ENCODE peak calls at places on chromosome 5, in six cellular contexts. One of them, this sample, is unnamed.

GRCh38 chr5:133106343-133106742 is 54.5 kb downstream of the HSPA4 start:
- DNase-seq in PC-3: no peak
- DNase-seq in left ventricle myocardium inferior: no peak
- DNase-seq in right atrium auricular region: no peak
- DNase-seq in psoas muscle: no peak
- DNase-seq in HepG2: no peak
- DNase-seq in this sample: no peak

GRCh38 chr5:139133237-139133636 is 64.9 kb downstream of the SIL1 start:
- DNase-seq in left ventricle myocardium inferior: no peak
- DNase-seq in HepG2: no peak
- DNase-seq in psoas muscle: no peak
- DNase-seq in PC-3: no peak
- DNase-seq in right atrium auricular region: no peak
- DNase-seq in this sample: no peak

GRCh38 chr5:143541943-143542797 is 138.7 kb upstream of the NR3C1 start:
- DNase-seq in PC-3: no peak
- DNase-seq in psoas muscle: no peak
- DNase-seq in right atrium auricular region: no peak
- DNase-seq in HepG2: no peak
- DNase-seq in left ventricle myocardium inferior: no peak
- DNase-seq in this sample: no peak

GRCh38 chr5:7897014-7897600 is 28.2 kb downstream of the MTRR start:
- DNase-seq in left ventricle myocardium inferior: no peak
- DNase-seq in HepG2: peak; percentile 21
- DNase-seq in PC-3: peak; percentile 73
- DNase-seq in right atrium auricular region: no peak
- DNase-seq in psoas muscle: no peak
- DNase-seq in this sample: peak; percentile 57

GRCh38 chr5:38069360-38069759 is 189.0 kb upstream of the EGFLAM start:
- DNase-seq in PC-3: no peak
- DNase-seq in psoas muscle: no peak
- DNase-seq in left ventricle myocardium inferior: no peak
- DNase-seq in HepG2: peak; percentile 75
- DNase-seq in right atrium auricular region: no peak
- DNase-seq in this sample: peak; percentile 20

GRCh38 chr5:142301487-142302035 is 23.3 kb downstream of the SPRY4 start:
- DNase-seq in psoas muscle: no peak
- DNase-seq in PC-3: no peak
- DNase-seq in left ventricle myocardium inferior: no peak
- DNase-seq in right atrium auricular region: no peak
- DNase-seq in HepG2: no peak
- DNase-seq in this sample: no peak

GRCh38 chr5:149358294-149358651 is 427 bp downstream of the PCYOX1L start:
- DNase-seq in psoas muscle: peak; percentile 54
- DNase-seq in right atrium auricular region: no peak
- DNase-seq in HepG2: no peak
- DNase-seq in left ventricle myocardium inferior: peak; percentile 42
- DNase-seq in PC-3: peak; percentile 39
- DNase-seq in this sample: peak; percentile 73

GRCh38 chr5:80346055-80346454 is 26.3 kb downstream of the SPZ1 start:
- DNase-seq in psoas muscle: no peak
- DNase-seq in PC-3: peak; percentile 45
- DNase-seq in left ventricle myocardium inferior: no peak
- DNase-seq in right atrium auricular region: no peak
- DNase-seq in HepG2: peak; percentile 44
- DNase-seq in this sample: peak; percentile 44

GRCh38 chr5:54861212-54861894 is 124.0 kb downstream of the ESM1 start:
- DNase-seq in left ventricle myocardium inferior: no peak
- DNase-seq in PC-3: no peak
- DNase-seq in psoas muscle: no peak
- DNase-seq in right atrium auricular region: no peak
- DNase-seq in HepG2: no peak
- DNase-seq in this sample: no peak

GRCh38 chr5:59893436-59894227 is at the start of gene PDE4D:
- DNase-seq in left ventricle myocardium inferior: peak; percentile 43
- DNase-seq in right atrium auricular region: no peak
- DNase-seq in HepG2: no peak
- DNase-seq in psoas muscle: peak; percentile 43
- DNase-seq in PC-3: peak; percentile 24
- DNase-seq in this sample: peak; percentile 46

GRCh38 chr5:34854459-34855174 is 15.7 kb downstream of the TTC23L start:
- DNase-seq in PC-3: peak; percentile 30
- DNase-seq in psoas muscle: no peak
- DNase-seq in left ventricle myocardium inferior: no peak
- DNase-seq in HepG2: no peak
- DNase-seq in right atrium auricular region: no peak
- DNase-seq in this sample: no peak

GRCh38 chr5:78537821-78538220 is 110.8 kb downstream of the LHFPL2 start:
- DNase-seq in psoas muscle: no peak
- DNase-seq in HepG2: peak; percentile 22
- DNase-seq in right atrium auricular region: no peak
- DNase-seq in PC-3: peak; percentile 65
- DNase-seq in left ventricle myocardium inferior: no peak
- DNase-seq in this sample: peak; percentile 48

GRCh38 chr5:110884005-110884404 is 145.2 kb downstream of the SLC25A46 start:
- DNase-seq in PC-3: peak; percentile 82
- DNase-seq in right atrium auricular region: no peak
- DNase-seq in left ventricle myocardium inferior: no peak
- DNase-seq in psoas muscle: no peak
- DNase-seq in HepG2: no peak
- DNase-seq in this sample: no peak

GRCh38 chr5:97009212-97009898 is 73.5 kb downstream of the LNPEP start:
- DNase-seq in left ventricle myocardium inferior: no peak
- DNase-seq in PC-3: no peak
- DNase-seq in psoas muscle: no peak
- DNase-seq in HepG2: no peak
- DNase-seq in right atrium auricular region: no peak
- DNase-seq in this sample: no peak

GRCh38 chr5:131769337-131769736 is 27.5 kb downstream of the FNIP1 start:
- DNase-seq in left ventricle myocardium inferior: no peak
- DNase-seq in psoas muscle: no peak
- DNase-seq in right atrium auricular region: no peak
- DNase-seq in HepG2: no peak
- DNase-seq in PC-3: no peak
- DNase-seq in this sample: no peak

GRCh38 chr5:111954516-111955337 is 197.7 kb upstream of the NREP start:
- DNase-seq in PC-3: peak; percentile 13
- DNase-seq in left ventricle myocardium inferior: no peak
- DNase-seq in HepG2: no peak
- DNase-seq in right atrium auricular region: no peak
- DNase-seq in psoas muscle: no peak
- DNase-seq in this sample: no peak

GRCh38 chr5:96297290-96297689 is 135.8 kb downstream of the PCSK1 start:
- DNase-seq in left ventricle myocardium inferior: no peak
- DNase-seq in right atrium auricular region: no peak
- DNase-seq in PC-3: no peak
- DNase-seq in HepG2: peak; percentile 40
- DNase-seq in psoas muscle: no peak
- DNase-seq in this sample: peak; percentile 53

GRCh38 chr5:124651663-124652513 is 94.6 kb downstream of the ZNF608 start:
- DNase-seq in right atrium auricular region: peak; percentile 86
- DNase-seq in left ventricle myocardium inferior: peak; percentile 86
- DNase-seq in PC-3: peak; percentile 70
- DNase-seq in HepG2: peak; percentile 52
- DNase-seq in psoas muscle: peak; percentile 81
- DNase-seq in this sample: peak; percentile 93

GRCh38 chr5:7592910-7593309 is 197.0 kb downstream of the ADCY2 start:
- DNase-seq in HepG2: no peak
- DNase-seq in left ventricle myocardium inferior: no peak
- DNase-seq in PC-3: peak; percentile 29
- DNase-seq in psoas muscle: no peak
- DNase-seq in right atrium auricular region: no peak
- DNase-seq in this sample: no peak

GRCh38 chr5:154813736-154814135 is 36.7 kb downstream of the FAXDC2 start:
- DNase-seq in PC-3: no peak
- DNase-seq in left ventricle myocardium inferior: no peak
- DNase-seq in psoas muscle: no peak
- DNase-seq in HepG2: no peak
- DNase-seq in right atrium auricular region: no peak
- DNase-seq in this sample: no peak

GRCh38 chr5:81125959-81126358 is 107.2 kb upstream of the CKMT2 start:
- DNase-seq in left ventricle myocardium inferior: no peak
- DNase-seq in PC-3: no peak
- DNase-seq in psoas muscle: peak; percentile 17
- DNase-seq in right atrium auricular region: no peak
- DNase-seq in HepG2: peak; percentile 2
- DNase-seq in this sample: no peak

GRCh38 chr5:5276471-5276870 is 136.3 kb downstream of the ADAMTS16 start:
- DNase-seq in HepG2: no peak
- DNase-seq in left ventricle myocardium inferior: no peak
- DNase-seq in right atrium auricular region: no peak
- DNase-seq in PC-3: no peak
- DNase-seq in psoas muscle: no peak
- DNase-seq in this sample: peak; percentile 69

GRCh38 chr5:56244676-56245075 is 11.5 kb upstream of the ANKRD55 start:
- DNase-seq in PC-3: no peak
- DNase-seq in right atrium auricular region: no peak
- DNase-seq in HepG2: no peak
- DNase-seq in left ventricle myocardium inferior: no peak
- DNase-seq in psoas muscle: no peak
- DNase-seq in this sample: no peak

DNA sequence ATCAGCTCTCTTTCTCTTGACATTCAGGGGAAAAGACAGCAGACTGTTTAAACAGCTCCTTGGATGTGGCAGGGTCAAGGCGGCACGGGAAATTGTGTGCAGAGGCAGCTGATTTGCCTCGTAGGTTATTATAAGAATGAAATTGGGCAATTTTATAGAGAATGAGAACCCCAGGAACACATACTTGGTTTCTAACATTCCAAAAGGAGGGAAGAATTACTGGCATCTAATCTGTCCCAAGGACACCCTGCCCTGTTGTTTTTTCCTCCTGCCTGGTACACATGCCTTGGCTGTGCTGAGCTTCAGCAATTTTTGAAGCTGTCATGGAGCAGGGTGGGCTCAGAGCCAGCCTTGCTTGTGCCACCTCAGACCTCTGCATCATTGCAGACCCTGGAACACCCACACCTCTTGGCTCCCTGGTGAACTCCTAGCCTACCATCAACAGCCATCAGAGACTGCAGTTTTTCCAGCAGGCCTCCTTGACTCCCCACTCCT is 143.6 kb downstream of the BOD1 start:
- DNase-seq in PC-3: no peak
- DNase-seq in right atrium auricular region: no peak
- DNase-seq in left ventricle myocardium inferior: peak; percentile 41
- DNase-seq in psoas muscle: peak; percentile 37
- DNase-seq in HepG2: no peak
- DNase-seq in this sample: no peak
- H3K4me1 ChIP-seq in PC-3: peaks cover 23% of the 10 kb centered on the region
- H3K4me1 ChIP-seq in right atrium auricular region: no peaks in the 10 kb centered on the region
- H3K4me1 ChIP-seq in left ventricle myocardium inferior: peaks cover 36% of the 10 kb centered on the region
- H3K4me1 ChIP-seq in psoas muscle: peaks cover 30% of the 10 kb centered on the region
- H3K4me1 ChIP-seq in HepG2: peaks cover 28% of the 10 kb centered on the region
- H3K4me1 ChIP-seq in this sample: no peaks in the 10 kb centered on the region

DNA sequence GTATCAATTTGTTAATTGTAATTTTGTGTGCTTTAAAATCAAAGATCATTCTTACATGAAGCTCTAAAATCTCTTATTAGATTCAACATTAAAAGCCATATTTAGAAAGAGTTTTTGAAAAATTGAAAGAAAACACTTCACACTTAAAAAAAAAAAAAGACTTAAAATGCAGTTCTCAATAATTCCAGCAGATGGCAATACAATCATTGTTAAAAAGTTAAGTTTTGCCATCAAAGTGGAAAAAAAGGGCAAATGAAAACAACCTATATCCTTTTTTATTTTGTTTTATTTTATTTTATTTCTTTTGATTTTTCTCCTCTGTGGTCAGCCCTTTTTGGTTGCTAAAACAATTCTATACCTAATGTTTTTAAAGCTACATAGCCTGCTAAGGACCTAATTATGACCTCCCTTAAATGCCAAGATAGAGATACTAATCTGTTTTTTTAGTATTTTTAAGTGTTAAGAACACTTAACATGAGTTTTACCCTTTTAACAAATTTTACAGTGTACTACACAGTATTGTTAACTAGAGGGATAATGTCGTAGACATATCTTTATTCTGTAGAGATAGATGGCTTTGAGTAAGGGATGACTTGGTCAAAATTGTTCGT is 154.2 kb upstream of the DAB2 start:
- DNase-seq in PC-3: peak; percentile 65
- DNase-seq in left ventricle myocardium inferior: no peak
- DNase-seq in right atrium auricular region: no peak
- DNase-seq in psoas muscle: no peak
- DNase-seq in HepG2: no peak
- DNase-seq in this sample: no peak
- TF ChIP-seq CTCF in PC-3: peak; percentile 74
- TF ChIP-seq CTCF in left ventricle myocardium inferior: peak; percentile 78
- TF ChIP-seq CTCF in right atrium auricular region: peak; percentile 62
- TF ChIP-seq CTCF in psoas muscle: peak; percentile 79
- TF ChIP-seq CTCF in HepG2: no peak
- TF ChIP-seq CTCF in this sample: peak; percentile 34

GRCh38 chr5:140344683-140345423 is 1.6 kb downstream of the HBEGF start:
- DNase-seq in PC-3: peak; percentile 83
- DNase-seq in psoas muscle: peak; percentile 46
- DNase-seq in HepG2: no peak
- DNase-seq in left ventricle myocardium inferior: no peak
- DNase-seq in right atrium auricular region: no peak
- DNase-seq in this sample: no peak

GRCh38 chr5:140341591-140341990 is 4.8 kb downstream of the HBEGF start:
- DNase-seq in right atrium auricular region: no peak
- DNase-seq in psoas muscle: peak; percentile 58
- DNase-seq in left ventricle myocardium inferior: peak; percentile 68
- DNase-seq in HepG2: no peak
- DNase-seq in PC-3: no peak
- DNase-seq in this sample: no peak

GRCh38 chr5:140342896-140343295 is 3.5 kb downstream of the HBEGF start:
- DNase-seq in psoas muscle: no peak
- DNase-seq in right atrium auricular region: no peak
- DNase-seq in left ventricle myocardium inferior: no peak
- DNase-seq in PC-3: no peak
- DNase-seq in HepG2: no peak
- DNase-seq in this sample: no peak

GRCh38 chr5:140340605-140341004 is 5.8 kb downstream of the HBEGF start:
- DNase-seq in HepG2: no peak
- DNase-seq in left ventricle myocardium inferior: no peak
- DNase-seq in psoas muscle: no peak
- DNase-seq in right atrium auricular region: no peak
- DNase-seq in PC-3: peak; percentile 29
- DNase-seq in this sample: no peak

DNA sequence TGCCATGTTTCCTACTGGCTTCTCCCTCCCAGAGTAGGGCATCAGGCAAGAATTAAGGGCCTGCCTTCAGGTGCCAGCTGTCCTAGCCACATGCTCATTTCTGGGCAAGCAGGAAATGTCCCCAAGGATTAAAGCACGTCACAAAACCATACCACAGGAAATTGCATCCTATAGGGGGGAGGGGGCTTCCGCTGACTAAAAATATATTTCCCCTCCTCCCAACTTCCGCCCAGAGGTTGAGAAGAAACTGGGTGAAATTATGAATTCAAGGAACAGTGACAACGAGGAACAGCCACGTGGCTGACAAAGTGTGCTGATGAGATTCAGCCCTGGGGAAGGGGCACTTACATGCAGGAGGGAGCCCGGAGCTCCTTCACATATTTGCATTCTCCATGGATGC is 4.1 kb downstream of the HBEGF start:
- DNase-seq in left ventricle myocardium inferior: no peak
- DNase-seq in psoas muscle: no peak
- DNase-seq in right atrium auricular region: no peak
- DNase-seq in HepG2: no peak
- DNase-seq in PC-3: no peak
- DNase-seq in this sample: no peak
- H3K4me1 ChIP-seq in left ventricle myocardium inferior: peaks cover 97% of the 10 kb centered on the region
- H3K4me1 ChIP-seq in psoas muscle: peaks cover 86% of the 10 kb centered on the region
- H3K4me1 ChIP-seq in right atrium auricular region: no peaks in the 10 kb centered on the region
- H3K4me1 ChIP-seq in HepG2: peaks cover 31% of the 10 kb centered on the region
- H3K4me1 ChIP-seq in PC-3: peaks cover 71% of the 10 kb centered on the region
- H3K4me1 ChIP-seq in this sample: no peaks in the 10 kb centered on the region

GRCh38 chr5:151223447-151224264 is at the start of gene CCDC69:
- DNase-seq in PC-3: peak; percentile 77
- DNase-seq in psoas muscle: peak; percentile 81
- DNase-seq in left ventricle myocardium inferior: peak; percentile 80
- DNase-seq in right atrium auricular region: peak; percentile 84
- DNase-seq in HepG2: peak; percentile 52
- DNase-seq in this sample: peak; percentile 78
- TF ChIP-seq CTCF in PC-3: peak; percentile 13
- TF ChIP-seq CTCF in psoas muscle: peak; percentile 26
- TF ChIP-seq CTCF in left ventricle myocardium inferior: peak; percentile 58
- TF ChIP-seq CTCF in right atrium auricular region: no peak
- TF ChIP-seq CTCF in HepG2: peak; percentile 21
- TF ChIP-seq CTCF in this sample: no peak

This sample was measured in BE2C.